ENCODE peak calls at places on chromosomes 13 and 19, in six cellular contexts. One of them, this sample, is unnamed.

GRCh38 chr13:73717632-73718031 is 416.6 kb downstream of the KLF12 start:
- DNase-seq in lung: no peak
- DNase-seq in neuronal stem cell: no peak
- DNase-seq in thoracic aorta: no peak
- DNase-seq in left lung: no peak
- DNase-seq in heart right ventricle: no peak
- DNase-seq in this sample: peak; percentile 12

GRCh38 chr13:51873419-51873818 is 11.7 kb downstream of the CCDC70 start:
- DNase-seq in left lung: no peak
- DNase-seq in thoracic aorta: no peak
- DNase-seq in neuronal stem cell: no peak
- DNase-seq in lung: no peak
- DNase-seq in heart right ventricle: no peak
- DNase-seq in this sample: no peak

GRCh38 chr19:42253245-42254082 is 1.5 kb downstream of the ERF start:
- DNase-seq in left lung: peak; percentile 71
- DNase-seq in neuronal stem cell: peak; percentile 73
- DNase-seq in heart right ventricle: peak; percentile 68
- DNase-seq in lung: peak; percentile 55
- DNase-seq in thoracic aorta: no peak
- DNase-seq in this sample: peak; percentile 64

GRCh38 chr13:104872153-104872552 is 1663.3 kb downstream of the EFNB2 start:
- DNase-seq in thoracic aorta: no peak
- DNase-seq in heart right ventricle: no peak
- DNase-seq in lung: no peak
- DNase-seq in neuronal stem cell: no peak
- DNase-seq in left lung: no peak
- DNase-seq in this sample: no peak

GRCh38 chr19:33085570-33086128 is 4.7 kb downstream of the GPATCH1 start:
- DNase-seq in left lung: no peak
- DNase-seq in neuronal stem cell: no peak
- DNase-seq in heart right ventricle: no peak
- DNase-seq in thoracic aorta: no peak
- DNase-seq in lung: no peak
- DNase-seq in this sample: no peak

GRCh38 chr19:53867225-53868090 is at the start of gene MYADM:
- DNase-seq in neuronal stem cell: peak; percentile 100
- DNase-seq in lung: peak; percentile 99
- DNase-seq in heart right ventricle: peak; percentile 99
- DNase-seq in left lung: peak; percentile 99
- DNase-seq in thoracic aorta: peak; percentile 99
- DNase-seq in this sample: peak; percentile 100

GRCh38 chr13:35489050-35489449 is 12.6 kb upstream of the MAB21L1 start:
- DNase-seq in heart right ventricle: no peak
- DNase-seq in lung: no peak
- DNase-seq in left lung: no peak
- DNase-seq in neuronal stem cell: no peak
- DNase-seq in thoracic aorta: no peak
- DNase-seq in this sample: no peak

GRCh38 chr13:20525144-20525600 is 485 bp downstream of the CRYL1 start:
- DNase-seq in heart right ventricle: peak; percentile 39
- DNase-seq in lung: peak; percentile 35
- DNase-seq in neuronal stem cell: peak; percentile 11
- DNase-seq in thoracic aorta: no peak
- DNase-seq in left lung: peak; percentile 43
- DNase-seq in this sample: peak; percentile 42

GRCh38 chr13:106104281-106104901 is 431.1 kb downstream of the EFNB2 start:
- DNase-seq in lung: no peak
- DNase-seq in heart right ventricle: no peak
- DNase-seq in thoracic aorta: no peak
- DNase-seq in neuronal stem cell: peak; percentile 42
- DNase-seq in left lung: no peak
- DNase-seq in this sample: no peak

GRCh38 chr13:80217614-80218456 is 123.1 kb downstream of the SPRY2 start:
- DNase-seq in neuronal stem cell: peak; percentile 37
- DNase-seq in lung: no peak
- DNase-seq in thoracic aorta: no peak
- DNase-seq in left lung: no peak
- DNase-seq in heart right ventricle: no peak
- DNase-seq in this sample: no peak

GRCh38 chr19:35045667-35046300 is 4.3 kb downstream of the HPN start:
- DNase-seq in heart right ventricle: no peak
- DNase-seq in lung: no peak
- DNase-seq in neuronal stem cell: no peak
- DNase-seq in left lung: no peak
- DNase-seq in thoracic aorta: no peak
- DNase-seq in this sample: peak; percentile 43

GRCh38 chr19:6767357-6768235 is at the start of gene SH2D3A:
- DNase-seq in lung: peak; percentile 94
- DNase-seq in heart right ventricle: peak; percentile 59
- DNase-seq in thoracic aorta: no peak
- DNase-seq in neuronal stem cell: peak; percentile 57
- DNase-seq in left lung: peak; percentile 92
- DNase-seq in this sample: peak; percentile 95

GRCh38 chr19:5309438-5310204 is 31.0 kb downstream of the PTPRS start:
- DNase-seq in lung: no peak
- DNase-seq in heart right ventricle: no peak
- DNase-seq in left lung: no peak
- DNase-seq in thoracic aorta: no peak
- DNase-seq in neuronal stem cell: no peak
- DNase-seq in this sample: no peak

GRCh38 chr13:25224151-25224550 is 52.1 kb upstream of the AMER2 start:
- DNase-seq in lung: no peak
- DNase-seq in left lung: no peak
- DNase-seq in heart right ventricle: no peak
- DNase-seq in neuronal stem cell: no peak
- DNase-seq in thoracic aorta: no peak
- DNase-seq in this sample: no peak

GRCh38 chr13:99465454-99465853 is 35.8 kb upstream of the TM9SF2 start:
- DNase-seq in neuronal stem cell: no peak
- DNase-seq in heart right ventricle: no peak
- DNase-seq in lung: no peak
- DNase-seq in left lung: no peak
- DNase-seq in thoracic aorta: no peak
- DNase-seq in this sample: no peak

GRCh38 chr19:13366529-13367143 is 139.6 kb downstream of the CACNA1A start:
- DNase-seq in lung: no peak
- DNase-seq in left lung: no peak
- DNase-seq in neuronal stem cell: peak; percentile 30
- DNase-seq in thoracic aorta: no peak
- DNase-seq in heart right ventricle: no peak
- DNase-seq in this sample: no peak

GRCh38 chr13:37716395-37716794 is 117.8 kb upstream of the POSTN start:
- DNase-seq in thoracic aorta: no peak
- DNase-seq in neuronal stem cell: no peak
- DNase-seq in lung: no peak
- DNase-seq in left lung: no peak
- DNase-seq in heart right ventricle: no peak
- DNase-seq in this sample: no peak

GRCh38 chr19:54390942-54391577 is 24.2 kb upstream of the TTYH1 start:
- DNase-seq in neuronal stem cell: peak; percentile 83
- DNase-seq in thoracic aorta: no peak
- DNase-seq in heart right ventricle: no peak
- DNase-seq in left lung: no peak
- DNase-seq in lung: no peak
- DNase-seq in this sample: peak; percentile 49

GRCh38 chr19:39158646-39159260 is 33.2 kb downstream of the PAK4 start:
- DNase-seq in thoracic aorta: no peak
- DNase-seq in heart right ventricle: no peak
- DNase-seq in neuronal stem cell: no peak
- DNase-seq in left lung: no peak
- DNase-seq in lung: no peak
- DNase-seq in this sample: no peak

GRCh38 chr19:39160889-39161672 is 35.5 kb downstream of the PAK4 start:
- DNase-seq in thoracic aorta: no peak
- DNase-seq in heart right ventricle: no peak
- DNase-seq in neuronal stem cell: no peak
- DNase-seq in left lung: no peak
- DNase-seq in lung: no peak
- DNase-seq in this sample: no peak

GRCh38 chr19:39162441-39163043 is 34.2 kb upstream of the NCCRP1 start:
- DNase-seq in heart right ventricle: no peak
- DNase-seq in left lung: no peak
- DNase-seq in neuronal stem cell: no peak
- DNase-seq in lung: no peak
- DNase-seq in thoracic aorta: no peak
- DNase-seq in this sample: no peak

GRCh38 chr19:39157997-39158389 is 32.4 kb downstream of the PAK4 start:
- DNase-seq in lung: no peak
- DNase-seq in heart right ventricle: no peak
- DNase-seq in thoracic aorta: no peak
- DNase-seq in neuronal stem cell: no peak
- DNase-seq in left lung: no peak
- DNase-seq in this sample: no peak

DNA sequence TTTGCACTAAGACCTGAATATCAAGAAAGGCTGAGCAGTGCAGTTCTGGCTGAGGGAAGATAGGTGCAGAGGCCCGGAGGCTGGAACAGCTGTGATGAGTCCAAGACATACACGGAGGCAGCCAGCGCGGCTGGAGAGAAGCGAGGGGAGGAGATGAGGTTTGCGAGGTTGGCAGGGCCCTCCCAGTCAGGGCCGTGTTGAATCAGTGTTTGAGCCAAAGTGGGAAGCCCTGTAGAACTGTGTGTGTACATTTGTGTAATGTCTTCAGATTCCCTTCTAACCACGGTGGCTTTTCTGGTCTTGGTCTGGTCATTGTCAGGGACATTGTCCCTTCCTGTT is 34.9 kb downstream of the PAK4 start:
- DNase-seq in lung: no peak
- DNase-seq in thoracic aorta: peak; percentile 30
- DNase-seq in heart right ventricle: peak; percentile 39
- DNase-seq in left lung: no peak
- DNase-seq in neuronal stem cell: no peak
- DNase-seq in this sample: peak; percentile 65
- H3K27ac ChIP-seq in lung: no peak overlapping the region
- H3K27ac ChIP-seq in thoracic aorta: peak overlapping the region; percentile 40
- H3K27ac ChIP-seq in heart right ventricle: no peak overlapping the region
- H3K27ac ChIP-seq in left lung: peak overlapping the region; percentile 53
- H3K27ac ChIP-seq in neuronal stem cell: no peak overlapping the region
- H3K27ac ChIP-seq in this sample: peak overlapping the region; percentile 5

GRCh38 chr19:4066176-4066606 is 508 bp downstream of the ZBTB7A start:
- DNase-seq in heart right ventricle: peak; percentile 69
- DNase-seq in thoracic aorta: no peak
- DNase-seq in left lung: peak; percentile 73
- DNase-seq in neuronal stem cell: no peak
- DNase-seq in lung: no peak
- DNase-seq in this sample: no peak

GRCh38 chr19:4064073-4064550 is 2.6 kb downstream of the ZBTB7A start:
- DNase-seq in left lung: no peak
- DNase-seq in lung: no peak
- DNase-seq in heart right ventricle: peak; percentile 36
- DNase-seq in thoracic aorta: no peak
- DNase-seq in neuronal stem cell: no peak
- DNase-seq in this sample: peak; percentile 52

GRCh38 chr19:4066682-4067395 is at the start of gene ZBTB7A:
- DNase-seq in left lung: peak; percentile 87
- DNase-seq in neuronal stem cell: no peak
- DNase-seq in lung: peak; percentile 91
- DNase-seq in thoracic aorta: peak; percentile 80
- DNase-seq in heart right ventricle: peak; percentile 84
- DNase-seq in this sample: peak; percentile 89

GRCh38 chr19:4064551-4065260 is 2.0 kb downstream of the ZBTB7A start:
- DNase-seq in heart right ventricle: peak; percentile 63
- DNase-seq in neuronal stem cell: no peak
- DNase-seq in lung: peak; percentile 58
- DNase-seq in thoracic aorta: no peak
- DNase-seq in left lung: no peak
- DNase-seq in this sample: peak; percentile 52

DNA sequence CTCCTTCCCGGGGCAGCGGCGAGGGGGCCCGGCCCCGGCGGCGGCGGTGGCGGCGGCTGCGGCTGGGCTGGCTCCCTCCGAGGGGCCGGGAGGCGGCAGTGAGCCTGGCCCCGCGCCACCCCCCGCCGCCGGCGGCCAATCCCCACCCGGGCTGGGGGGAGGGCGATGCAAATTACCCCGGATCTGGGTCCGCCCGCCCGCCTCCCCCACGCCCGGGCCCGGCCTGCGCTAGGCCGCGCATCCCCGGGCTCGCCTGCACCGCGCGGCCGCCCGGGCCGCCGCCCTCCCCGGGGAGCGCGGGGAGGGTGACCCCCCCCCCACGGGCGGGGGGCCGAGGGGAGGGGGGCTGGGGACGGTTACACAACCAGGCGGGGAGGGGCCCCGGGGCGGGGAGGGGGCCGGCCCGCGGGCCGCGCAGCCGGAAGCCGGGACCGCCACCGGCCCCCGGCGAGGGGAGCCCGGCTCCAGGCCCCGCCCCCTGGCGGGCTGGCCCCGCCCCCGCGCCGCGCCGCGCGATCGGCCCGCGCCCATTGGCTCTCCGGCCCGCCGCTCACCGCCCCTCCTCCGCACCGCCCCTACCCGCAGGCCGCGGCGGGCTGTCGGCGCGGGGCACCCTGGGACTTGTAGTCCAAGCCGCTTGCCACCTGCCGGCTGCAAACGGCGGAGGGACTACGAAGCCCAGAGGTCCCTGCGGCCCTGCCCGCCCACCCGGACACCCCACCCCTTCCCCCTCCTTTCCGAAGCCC is 1.1 kb downstream of the ZBTB7A start:
- DNase-seq in neuronal stem cell: peak; percentile 94
- DNase-seq in left lung: peak; percentile 97
- DNase-seq in lung: peak; percentile 94
- DNase-seq in heart right ventricle: peak; percentile 97
- DNase-seq in thoracic aorta: peak; percentile 77
- DNase-seq in this sample: peak; percentile 97
- H3K27ac ChIP-seq in neuronal stem cell: no peak overlapping the region
- H3K27ac ChIP-seq in left lung: no peak overlapping the region
- H3K27ac ChIP-seq in lung: peak overlapping the region; percentile 97
- H3K27ac ChIP-seq in heart right ventricle: peak overlapping the region; percentile 98
- H3K27ac ChIP-seq in thoracic aorta: no peak overlapping the region
- H3K27ac ChIP-seq in this sample: peak overlapping the region; percentile 97

GRCh38 chr19:58054792-58055482 is 4.1 kb upstream of the ZNF135 start:
- DNase-seq in heart right ventricle: peak; percentile 56
- DNase-seq in thoracic aorta: no peak
- DNase-seq in neuronal stem cell: no peak
- DNase-seq in lung: no peak
- DNase-seq in left lung: no peak
- DNase-seq in this sample: peak; percentile 43
- H3K27ac ChIP-seq in heart right ventricle: peak overlapping the region; percentile 78
- H3K27ac ChIP-seq in thoracic aorta: peak overlapping the region; percentile 44
- H3K27ac ChIP-seq in neuronal stem cell: no peak overlapping the region
- H3K27ac ChIP-seq in lung: peak overlapping the region; percentile 38
- H3K27ac ChIP-seq in left lung: peak overlapping the region; percentile 36
- H3K27ac ChIP-seq in this sample: peak overlapping the region; percentile 64

GRCh38 chr19:17128820-17129219 is 53.2 kb downstream of the MYO9B start:
- DNase-seq in neuronal stem cell: no peak
- DNase-seq in heart right ventricle: no peak
- DNase-seq in left lung: no peak
- DNase-seq in thoracic aorta: no peak
- DNase-seq in lung: no peak
- DNase-seq in this sample: no peak

GRCh38 chr19:17125728-17126677 is 50.4 kb downstream of the MYO9B start:
- DNase-seq in lung: peak; percentile 49
- DNase-seq in left lung: peak; percentile 84
- DNase-seq in neuronal stem cell: no peak
- DNase-seq in thoracic aorta: peak; percentile 41
- DNase-seq in heart right ventricle: peak; percentile 64
- DNase-seq in this sample: peak; percentile 36

GRCh38 chr19:17127671-17128070 is 52.1 kb downstream of the MYO9B start:
- DNase-seq in thoracic aorta: no peak
- DNase-seq in left lung: no peak
- DNase-seq in lung: no peak
- DNase-seq in neuronal stem cell: no peak
- DNase-seq in heart right ventricle: no peak
- DNase-seq in this sample: no peak

GRCh38 chr19:17129377-17129776 is 53.8 kb downstream of the MYO9B start:
- DNase-seq in heart right ventricle: no peak
- DNase-seq in thoracic aorta: no peak
- DNase-seq in neuronal stem cell: no peak
- DNase-seq in lung: no peak
- DNase-seq in left lung: no peak
- DNase-seq in this sample: no peak

GRCh38 chr19:17128403-17128802 is 52.8 kb downstream of the MYO9B start:
- DNase-seq in left lung: no peak
- DNase-seq in neuronal stem cell: no peak
- DNase-seq in lung: no peak
- DNase-seq in thoracic aorta: no peak
- DNase-seq in heart right ventricle: no peak
- DNase-seq in this sample: no peak
- H3K27ac ChIP-seq in left lung: no peak overlapping the region
- H3K27ac ChIP-seq in neuronal stem cell: no peak overlapping the region
- H3K27ac ChIP-seq in lung: no peak overlapping the region
- H3K27ac ChIP-seq in thoracic aorta: peak overlapping the region; percentile 59
- H3K27ac ChIP-seq in heart right ventricle: no peak overlapping the region
- H3K27ac ChIP-seq in this sample: no peak overlapping the region